ENCODE peak calls at places on chromosome 1, in ten cellular contexts. H is CD4-positive, alpha-beta memory T cell; D is fibroblast of lung; P is cardiac muscle cell; W is neural progenitor cell; A is PC-3; B is GM23248; T is PC-9; Z is GM23338; U is left ventricle myocardium inferior. N is an unnamed sample.
A peak's percentile ranks its signal among the peaks of the same experiment; 100 is the strongest.

GRCh38 chr1:53592521-53592982 is 133.4 kb downstream of the DMRTB1 start:
- DNase-seq in H (no peak), D (peak; percentile 78), P (peak; percentile 92), W (peak; percentile 29), A (peak; percentile 76), B (no peak), T (peak; percentile 71), Z (peak; percentile 58), U (no peak), N (no peak)

GRCh38 chr1:94305704-94306103 is 68.3 kb upstream of the ARHGAP29 start:
- DNase-seq in H (no peak), D (peak; percentile 96), P (no peak), W (no peak), A (peak; percentile 76), B (peak; percentile 81), T (no peak), Z (no peak), U (no peak), N (peak; percentile 45)

GRCh38 chr1:155078496-155079209 is at the start of gene EFNA3:
- DNase-seq in H (peak; percentile 54), D (peak; percentile 50), P (peak; percentile 61), W (peak; percentile 88), A (peak; percentile 81), B (peak; percentile 80), T (peak; percentile 73), Z (peak; percentile 78), U (peak; percentile 77), N (no peak)

GRCh38 chr1:57578099-57578498 is 154.2 kb upstream of the DAB1 start:
- DNase-seq in H (no peak), D (no peak), P (no peak), W (no peak), A (no peak), B (no peak), T (no peak), Z (no peak), U (no peak), N (no peak)

GRCh38 chr1:51297401-51298321 is 32.7 kb downstream of the TTC39A start:
- DNase-seq in H (no peak), D (no peak), P (no peak), W (no peak), A (no peak), B (no peak), T (no peak), Z (no peak), U (no peak), N (no peak)

GRCh38 chr1:25579241-25579946 is 36.0 kb downstream of the LDLRAP1 start:
- DNase-seq in H (no peak), D (no peak), P (no peak), W (no peak), A (no peak), B (no peak), T (no peak), Z (no peak), U (no peak), N (no peak)

GRCh38 chr1:151006331-151007052 is at the start of gene MINDY1:
- DNase-seq in H (peak; percentile 18), D (peak; percentile 86), P (peak; percentile 91), W (peak; percentile 90), A (peak; percentile 80), B (peak; percentile 93), T (peak; percentile 64), Z (peak; percentile 94), U (peak; percentile 49), N (peak; percentile 67)

GRCh38 chr1:24558902-24559791 is 3.3 kb downstream of the NCMAP start:
- DNase-seq in H (no peak), D (peak; percentile 80), P (peak; percentile 68), W (peak; percentile 47), A (peak; percentile 88), B (peak; percentile 57), T (peak; percentile 75), Z (peak; percentile 71), U (peak; percentile 48), N (peak; percentile 74)

DNA sequence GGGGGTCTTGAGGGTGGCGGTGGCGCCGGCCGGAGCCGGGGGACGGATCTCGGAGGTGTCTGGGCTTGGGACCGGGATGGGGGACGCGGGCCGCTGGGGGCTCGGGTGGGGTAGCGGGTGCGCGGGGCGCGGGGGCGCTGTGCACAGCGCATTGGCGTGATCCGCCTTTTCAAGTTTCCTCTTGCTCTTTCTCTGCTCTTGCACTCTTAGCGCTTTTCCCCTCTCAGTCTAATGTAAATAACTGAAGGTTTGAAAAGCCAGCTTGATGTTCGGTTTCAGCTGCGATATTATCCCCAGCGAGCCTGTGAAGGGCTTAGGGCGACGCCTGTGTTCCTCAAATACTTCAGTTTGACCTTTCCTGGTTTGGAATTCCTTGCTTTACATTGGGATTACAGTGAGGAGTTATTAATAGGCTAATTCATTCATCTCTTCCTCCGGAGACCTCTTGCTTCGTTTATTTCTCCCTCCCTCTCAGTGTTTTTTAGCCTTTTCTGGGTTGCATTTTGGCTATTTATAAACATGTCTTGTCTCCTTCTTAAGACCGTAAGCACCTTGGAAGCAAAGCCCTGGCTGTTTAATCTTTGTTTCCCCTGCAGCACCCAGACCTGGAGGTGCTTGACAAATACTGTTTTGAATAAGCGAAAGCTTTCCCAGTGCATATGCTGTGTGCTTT is 673 bp downstream of the RAB4A start:
- DNase-seq in H (peak; percentile 18), D (peak; percentile 24), P (peak; percentile 38), W (peak; percentile 63), A (peak; percentile 44), B (peak; percentile 69), T (no peak), Z (peak; percentile 51), U (peak; percentile 34), N (no peak)
- H3K36me3 ChIP-seq in H (no peaks in the 10 kb centered on the region), D (no peaks in the 10 kb centered on the region), P (no peaks in the 10 kb centered on the region), W (no peaks in the 10 kb centered on the region), A (no peaks in the 10 kb centered on the region), B (no peaks in the 10 kb centered on the region), T (no peaks in the 10 kb centered on the region), Z (no peaks in the 10 kb centered on the region), U (no peaks in the 10 kb centered on the region), N (no peaks in the 10 kb centered on the region)

GRCh38 chr1:174818951-174819350 is 180.8 kb upstream of the CACYBP start:
- DNase-seq in H (no peak), D (peak; percentile 36), P (no peak), W (no peak), A (peak; percentile 62), B (peak; percentile 63), T (peak; percentile 39), Z (no peak), U (no peak), N (no peak)

GRCh38 chr1:174815036-174815435 is 184.7 kb upstream of the CACYBP start:
- DNase-seq in H (no peak), D (peak; percentile 79), P (no peak), W (no peak), A (peak; percentile 84), B (peak; percentile 75), T (peak; percentile 12), Z (no peak), U (no peak), N (peak; percentile 57)

GRCh38 chr1:174812656-174813055 is 187.1 kb upstream of the CACYBP start:
- DNase-seq in H (no peak), D (no peak), P (no peak), W (peak; percentile 81), A (peak; percentile 6), B (peak; percentile 24), T (no peak), Z (peak; percentile 30), U (no peak), N (no peak)

GRCh38 chr1:174818014-174818616 is 181.6 kb upstream of the CACYBP start:
- DNase-seq in H (no peak), D (no peak), P (no peak), W (no peak), A (no peak), B (no peak), T (no peak), Z (peak; percentile 6), U (no peak), N (no peak)

DNA sequence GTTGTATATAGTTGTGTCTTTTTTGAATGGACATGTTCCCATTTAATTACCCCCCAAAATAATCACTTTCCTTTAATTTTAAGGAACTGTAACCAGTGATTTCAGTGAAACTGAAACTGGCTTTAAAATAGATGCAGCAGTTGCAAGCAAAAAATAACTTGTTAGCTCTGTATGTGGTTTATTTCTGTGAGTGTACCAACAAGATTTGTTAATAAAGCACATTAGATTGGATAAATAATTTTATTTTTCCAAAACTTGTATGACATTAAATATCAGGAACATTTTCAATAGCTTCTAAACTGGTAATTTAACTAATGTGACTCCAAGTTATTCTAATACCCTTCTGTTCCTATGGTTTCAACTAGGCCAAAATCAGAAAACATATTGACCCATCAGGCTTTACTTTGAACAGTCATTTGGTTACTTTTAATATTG is 184.3 kb upstream of the CACYBP start:
- DNase-seq in H (no peak), D (no peak), P (no peak), W (no peak), A (no peak), B (no peak), T (no peak), Z (no peak), U (no peak), N (no peak)
- H3K4me3 ChIP-seq in H (no peak overlapping the region), D (no peak overlapping the region), P (no peak overlapping the region), W (no peak overlapping the region), A (no peak overlapping the region), B (no peak overlapping the region), T (no peak overlapping the region), Z (no peak overlapping the region), U (no peak overlapping the region), N (no peak overlapping the region)

DNA sequence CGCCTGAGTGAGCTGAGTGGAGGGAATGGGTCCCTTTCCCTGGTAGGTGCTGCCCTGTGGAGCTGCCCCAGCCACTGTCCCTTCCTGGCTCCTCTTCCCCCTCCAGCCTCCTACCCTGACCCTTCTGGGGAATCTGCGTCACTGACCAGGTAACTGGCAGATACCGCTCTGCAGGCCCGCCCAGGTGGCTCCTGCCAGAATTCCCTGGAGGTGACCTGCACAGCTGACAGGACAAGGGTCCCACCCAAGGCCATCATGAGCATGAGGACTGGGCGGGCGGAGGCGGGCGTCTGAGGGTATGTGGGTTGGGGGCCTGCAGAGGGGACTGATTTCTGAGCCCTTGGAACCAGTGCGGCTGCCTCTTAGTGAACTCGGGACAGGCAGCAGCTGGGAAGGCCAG is 32.5 kb downstream of the DHRS3 start:
- DNase-seq in H (no peak), D (no peak), P (no peak), W (no peak), A (no peak), B (no peak), T (no peak), Z (no peak), U (no peak), N (no peak)
- H3K36me3 ChIP-seq in H (no peaks in the 10 kb centered on the region), D (no peaks in the 10 kb centered on the region), P (no peaks in the 10 kb centered on the region), W (no peaks in the 10 kb centered on the region), A (peaks cover 17% of the 10 kb centered on the region), B (no peaks in the 10 kb centered on the region), T (no peaks in the 10 kb centered on the region), Z (no peaks in the 10 kb centered on the region), U (peaks cover 21% of the 10 kb centered on the region), N (peaks cover 7% of the 10 kb centered on the region)

GRCh38 chr1:227358079-227358358 is 39.7 kb upstream of the CDC42BPA start:
- DNase-seq in H (no peak), D (no peak), P (no peak), W (no peak), A (peak; percentile 44), B (no peak), T (no peak), Z (no peak), U (no peak), N (no peak)

GRCh38 chr1:227353186-227353585 is 34.9 kb upstream of the CDC42BPA start:
- DNase-seq in H (no peak), D (no peak), P (no peak), W (no peak), A (no peak), B (no peak), T (no peak), Z (no peak), U (no peak), N (no peak)

GRCh38 chr1:227357229-227358078 is 39.2 kb upstream of the CDC42BPA start:
- DNase-seq in H (no peak), D (peak; percentile 87), P (peak; percentile 92), W (no peak), A (peak; percentile 96), B (peak; percentile 88), T (peak; percentile 83), Z (peak; percentile 38), U (peak; percentile 71), N (no peak)

GRCh38 chr1:227355542-227356270 is 37.4 kb upstream of the CDC42BPA start:
- DNase-seq in H (no peak), D (no peak), P (no peak), W (no peak), A (no peak), B (no peak), T (no peak), Z (no peak), U (no peak), N (no peak)

GRCh38 chr1:227356582-227357228 is 38.4 kb upstream of the CDC42BPA start:
- DNase-seq in H (no peak), D (peak; percentile 14), P (peak; percentile 13), W (no peak), A (peak; percentile 91), B (peak; percentile 1), T (peak; percentile 82), Z (peak; percentile 81), U (no peak), N (no peak)
- H3K4me3 ChIP-seq in H (no peak overlapping the region), D (no peak overlapping the region), P (no peak overlapping the region), W (no peak overlapping the region), A (peak overlapping the region; percentile 39), B (peak overlapping the region; percentile 31), T (peak overlapping the region; percentile 4), Z (no peak overlapping the region), U (no peak overlapping the region), N (no peak overlapping the region)